ENCODE peak calls at places on chromosomes 3 and 15, in eight cellular contexts. Z is cardiac fibroblast; B is nephron progenitor cell; G is NCI-H1105; P is hypothalamus; Y is CD8-positive, alpha-beta T cell; D is left ventricle myocardium inferior; O is H7. H is an unnamed sample.

GRCh38 chr15:89333011-89333860 is 1.4 kb downstream of the POLG start:
- DNase-seq in P (no peak), Z (no peak), Y (no peak), D (no peak), B (peak), G (no peak), O (peak), H (no peak)

GRCh38 chr15:68768321-68768720 is 52.4 kb downstream of the ANP32A start:
- DNase-seq in Y (no peak), O (no peak), B (no peak), D (no peak), P (no peak), Z (no peak), G (no peak), H (no peak)

GRCh38 chr3:194318511-194319161 is 32.5 kb downstream of the CPN2 start:
- DNase-seq in Z (no peak), D (no peak), B (no peak), G (no peak), O (no peak), Y (no peak), P (no peak), H (no peak)

GRCh38 chr15:98150531-98150930 is 190.0 kb downstream of the ARRDC4 start:
- DNase-seq in G (no peak), B (no peak), P (no peak), D (no peak), O (no peak), Y (no peak), Z (no peak), H (no peak)

GRCh38 chr3:23826382-23827061 is 20.8 kb downstream of the UBE2E1 start:
- DNase-seq in G (no peak), O (no peak), D (peak), B (no peak), Y (no peak), P (no peak), Z (no peak), H (no peak)

GRCh38 chr15:99154271-99154670 is 49.4 kb downstream of the SYNM start:
- DNase-seq in Y (no peak), O (peak), Z (peak), G (no peak), D (no peak), B (no peak), P (no peak), H (no peak)

GRCh38 chr15:73781038-73781925 is 28.1 kb upstream of the INSYN1 start:
- DNase-seq in B (no peak), O (peak), Y (no peak), Z (peak), P (no peak), D (no peak), G (no peak), H (no peak)

GRCh38 chr15:88661041-88661765 is 22.4 kb downstream of the ISG20 start:
- DNase-seq in G (no peak), P (no peak), Z (peak), D (no peak), B (no peak), O (no peak), Y (no peak), H (no peak)

GRCh38 chr3:183224581-183224980 is 28.5 kb upstream of the B3GNT5 start:
- DNase-seq in O (no peak), D (no peak), Z (no peak), B (no peak), P (no peak), Y (no peak), G (no peak), H (peak)

GRCh38 chr3:119338749-119339148 is 44.6 kb downstream of the ARHGAP31 start:
- DNase-seq in D (no peak), Y (no peak), G (no peak), B (no peak), O (no peak), Z (no peak), P (no peak), H (no peak)

GRCh38 chr3:39019299-39019698 is 32.4 kb downstream of the SCN11A start:
- DNase-seq in G (no peak), B (no peak), P (no peak), Z (no peak), Y (no peak), D (no peak), O (no peak), H (no peak)

GRCh38 chr3:188217011-188217463 is 63.1 kb downstream of the LPP start:
- DNase-seq in Z (no peak), G (no peak), Y (no peak), D (no peak), O (no peak), P (no peak), B (no peak), H (no peak)